ENCODE peak calls at places on chromosomes 4 and X, in four cellular contexts. K is CD8-positive, alpha-beta memory T cell; C is GM23248; I is CD4-positive, alpha-beta memory T cell. D is an unnamed sample. For H3K4me1, the result is how much of the 10 kb centered on the place peaks cover.

GRCh38 chrX:109782994-109783711 is 50.1 kb upstream of the ACSL4 start:
- DNase-seq in C (peak), K (no peak), I (no peak), D (no peak)

GRCh38 chrX:120264315-120264714 is 13.7 kb downstream of the ZBTB33 start:
- DNase-seq in K (no peak), C (no peak), I (no peak), D (no peak)

GRCh38 chr4:147513051-147513450 is 32.2 kb downstream of the EDNRA start:
- DNase-seq in C (no peak), K (no peak), I (no peak), D (no peak)

GRCh38 chr4:11632488-11632887 is 203.8 kb upstream of the HS3ST1 start:
- DNase-seq in C (no peak), K (no peak), I (no peak), D (no peak)

GRCh38 chr4:174972911-174973310 is 54.8 kb downstream of the ADAM29 start:
- DNase-seq in I (no peak), K (no peak), C (no peak), D (no peak)

GRCh38 chr4:24470681-24471622 is 113.4 kb downstream of the DHX15 start:
- DNase-seq in C (peak), K (peak), I (peak), D (no peak)

GRCh38 chr4:140308366-140309123 is 64.9 kb upstream of the SCOC start:
- DNase-seq in C (peak), I (no peak), K (no peak), D (no peak)

GRCh38 chr4:24971192-24971591 is 58.4 kb upstream of the CCDC149 start:
- DNase-seq in K (no peak), C (no peak), I (no peak), D (peak)

GRCh38 chrX:154840856-154841255 is 6.4 kb upstream of the SMIM9 start:
- DNase-seq in I (peak), C (peak), K (no peak), D (peak)

GRCh38 chrX:5829060-5829459 is 399.6 kb downstream of the NLGN4X start:
- DNase-seq in C (no peak), I (no peak), K (no peak), D (no peak)

GRCh38 chrX:79330022-79330421 is 37.1 kb downstream of the ITM2A start:
- DNase-seq in C (no peak), I (no peak), K (no peak), D (no peak)

GRCh38 chrX:11566158-11566557 is 99.6 kb downstream of the ARHGAP6 start:
- DNase-seq in C (no peak), I (no peak), K (no peak), D (no peak)

GRCh38 chr4:77745792-77746191 is 73.4 kb downstream of the CNOT6L start:
- DNase-seq in C (no peak), I (no peak), K (no peak), D (no peak)

GRCh38 chr4:113849771-113850170 is 88.2 kb upstream of the CAMK2D start:
- DNase-seq in C (peak), K (no peak), I (no peak), D (no peak)

GRCh38 chrX:38754102-38754790 is 47.0 kb upstream of the MID1IP1 start:
- DNase-seq in K (no peak), I (peak), C (peak), D (peak)

GRCh38 chrX:49208399-49208798 is 8.4 kb upstream of the SYP start:
- DNase-seq in K (no peak), C (no peak), I (no peak), D (no peak)

GRCh38 chr4:17323619-17324400 is 188.1 kb downstream of the QDPR start:
- DNase-seq in K (no peak), I (no peak), C (peak), D (no peak)

GRCh38 chr4:153068751-153069150 is 132.6 kb downstream of the FHDC1 start:
- DNase-seq in K (no peak), I (no peak), C (no peak), D (no peak)

GRCh38 chrX:33434256-33435092 is 223.1 kb upstream of the DMD start:
- DNase-seq in C (peak), K (no peak), I (peak), D (peak)

GRCh38 chrX:3567681-3568080 is 145.8 kb downstream of the PRKX start:
- DNase-seq in I (no peak), K (no peak), C (peak), D (no peak)

GRCh38 chr4:142875117-142875516 is 29.0 kb upstream of the INPP4B start:
- DNase-seq in I (no peak), K (no peak), C (no peak), D (no peak)

GRCh38 chr4:76147454-76148141 is 599 bp downstream of the NUP54 start:
- DNase-seq in K (no peak), C (peak), I (no peak), D (peak)

GRCh38 chr4:121070696-121071639 is 1.4 kb downstream of the NDNF start:
- DNase-seq in I (peak), K (peak), C (peak), D (no peak)
- H3K27ac ChIP-seq in I (no peak), K (no peak), C (no peak), D (no peak)

GRCh38 chrX:111492085-111492484 is 19.4 kb upstream of the SERTM2 start:
- DNase-seq in C (no peak), I (no peak), K (no peak), D (no peak)
- H3K4me1 ChIP-seq in C (under half), I (under half), K (under half), D (under half)

GRCh38 chr4:3291411-3291968 is 1.3 kb upstream of the RGS12 start:
- DNase-seq in K (no peak), C (no peak), I (no peak), D (peak)
- H3K27ac ChIP-seq in K (no peak), C (peak), I (no peak), D (peak)

GRCh38 chr4:128837679-128838078 is 28.2 kb downstream of the JADE1 start:
- DNase-seq in K (no peak), C (no peak), I (no peak), D (no peak)
- H3K4me1 ChIP-seq in K (under half), C (under half), I (half or more), D (under half)

D was measured in small intestine.